ENCODE peak calls at places on chromosomes 7 and 10, in six cellular contexts. S is heart left ventricle, K is thyroid gland, I is upper lobe of right lung, Q is kidney, T is endothelial cell of umbilical vein. H is an unnamed sample.

GRCh38 chr7:24731313-24731712 is 26.0 kb downstream of the GSDME start:
- DNase-seq in Q (no peak), T (no peak), K (no peak), I (no peak), S (no peak), H (no peak)

GRCh38 chr7:17207220-17207619 is 91.2 kb upstream of the AHR start:
- DNase-seq in I (no peak), S (no peak), K (no peak), Q (no peak), T (peak; percentile 87), H (peak; percentile 67)

GRCh38 chr7:131057015-131057518 is 270.6 kb upstream of the MKLN1 start:
- DNase-seq in T (peak; percentile 75), K (no peak), Q (no peak), I (no peak), S (no peak), H (no peak)

GRCh38 chr7:19519443-19519977 is 189.3 kb downstream of the POLR1F start:
- DNase-seq in I (no peak), Q (no peak), K (no peak), T (no peak), S (no peak), H (peak; percentile 22)

GRCh38 chr7:1940402-1940786 is 270.3 kb downstream of the ELFN1 start:
- DNase-seq in S (peak; percentile 56), I (peak; percentile 92), K (peak; percentile 37), T (no peak), Q (peak; percentile 89), H (peak; percentile 51)

GRCh38 chr7:1654738-1655490 is 15.2 kb upstream of the ELFN1 start:
- DNase-seq in Q (no peak), K (no peak), I (no peak), S (no peak), T (no peak), H (no peak)

GRCh38 chr7:49486974-49487919 is 286.2 kb upstream of the VWC2 start:
- DNase-seq in I (no peak), Q (no peak), S (no peak), K (no peak), T (no peak), H (no peak)

GRCh38 chr10:63819753-63820347 is 298.6 kb downstream of the REEP3 start:
- DNase-seq in T (peak; percentile 78), S (peak; percentile 76), K (peak; percentile 73), I (peak; percentile 70), Q (peak; percentile 80), H (peak; percentile 84)

GRCh38 chr7:25255603-25256320 is 27.5 kb upstream of the NPVF start:
- DNase-seq in K (no peak), Q (no peak), I (no peak), S (no peak), T (no peak), H (no peak)

GRCh38 chr7:82593780-82594179 is 150.2 kb upstream of the CACNA2D1 start:
- DNase-seq in S (no peak), T (peak; percentile 84), Q (no peak), I (no peak), K (no peak), H (no peak)

GRCh38 chr7:147376152-147376551 is 1214.4 kb upstream of the C7orf33 start:
- DNase-seq in K (no peak), I (no peak), S (no peak), T (no peak), Q (no peak), H (no peak)

GRCh38 chr10:118408145-118408544 is 66.0 kb upstream of the FAM204A start:
- DNase-seq in Q (no peak), I (no peak), T (no peak), K (no peak), S (no peak), H (no peak)

GRCh38 chr10:75430000-75430763 is 1.2 kb upstream of the LRMDA start:
- DNase-seq in K (peak; percentile 36), Q (peak; percentile 86), T (peak; percentile 45), I (peak; percentile 83), S (peak; percentile 75), H (no peak)

GRCh38 chr10:69961864-69962745 is 90.5 kb upstream of the MACROH2A2 start:
- DNase-seq in K (no peak), I (no peak), S (no peak), T (no peak), Q (no peak), H (no peak)

GRCh38 chr7:55128693-55129394 is 110.0 kb downstream of the EGFR start:
- DNase-seq in K (peak; percentile 81), S (peak; percentile 67), Q (peak; percentile 79), I (no peak), T (no peak), H (no peak)

GRCh38 chr7:104950754-104951153 is 63.3 kb upstream of the KMT2E start:
- DNase-seq in I (no peak), S (no peak), T (no peak), Q (no peak), K (no peak), H (no peak)

GRCh38 chr10:35386594-35387174 is 50.4 kb downstream of the CCNY start:
- DNase-seq in K (peak; percentile 68), I (no peak), T (peak; percentile 78), S (peak; percentile 64), Q (peak; percentile 76), H (peak; percentile 30)

GRCh38 chr10:74704629-74705360 is 121.6 kb upstream of the KAT6B start:
- DNase-seq in I (no peak), Q (no peak), K (no peak), S (no peak), T (no peak), H (no peak)

GRCh38 chr7:46147871-46148270 is 226.8 kb upstream of the IGFBP3 start:
- DNase-seq in I (no peak), Q (no peak), S (no peak), T (no peak), K (no peak), H (no peak)

GRCh38 chr10:23314835-23315239 is 29.8 kb downstream of the C10orf67 start:
- DNase-seq in Q (no peak), I (no peak), K (peak; percentile 55), T (peak; percentile 63), S (peak; percentile 49), H (peak; percentile 67)

GRCh38 chr7:159091041-159091440 is 53.6 kb downstream of the VIPR2 start:
- DNase-seq in Q (no peak), K (no peak), I (no peak), S (no peak), T (no peak), H (no peak)

GRCh38 chr7:48177271-48177670 is 6.0 kb downstream of the ABCA13 start:
- DNase-seq in K (peak; percentile 17), S (no peak), I (no peak), T (no peak), Q (no peak), H (no peak)

GRCh38 chr7:918118-918425 is 36.4 kb downstream of the ADAP1 start:
- DNase-seq in K (no peak), I (peak; percentile 29), S (no peak), T (no peak), Q (no peak), H (no peak)

GRCh38 chr7:33050425-33051318 is 11.9 kb downstream of the NT5C3A start:
- DNase-seq in I (no peak), K (no peak), T (peak; percentile 84), S (no peak), Q (no peak), H (peak; percentile 47)

GRCh38 chr7:149317986-149318672 is 56.1 kb downstream of the ZNF783 start:
- DNase-seq in S (no peak), K (no peak), T (no peak), Q (no peak), I (no peak), H (no peak)

GRCh38 chr7:120770206-120770605 is 87.7 kb downstream of the TSPAN12 start:
- DNase-seq in T (no peak), S (no peak), K (no peak), I (no peak), Q (no peak), H (no peak)

GRCh38 chr10:72059843-72060822 is 28.2 kb downstream of the SPOCK2 start:
- DNase-seq in Q (no peak), I (no peak), T (no peak), K (no peak), S (no peak), H (no peak)

GRCh38 chr10:19788075-19788686 is 28.1 kb upstream of the PLXDC2 start:
- DNase-seq in Q (no peak), I (no peak), K (peak; percentile 4), S (peak; percentile 19), T (peak; percentile 40), H (peak; percentile 24)

GRCh38 chr7:114109299-114109698 is 190.5 kb upstream of the PPP1R3A start:
- DNase-seq in K (no peak), S (no peak), I (no peak), T (no peak), Q (no peak), H (no peak)

GRCh38 chr10:103429647-103430046 is 22.5 kb downstream of the CALHM2 start:
- DNase-seq in I (no peak), Q (no peak), K (no peak), T (no peak), S (no peak), H (no peak)

GRCh38 chr7:70583965-70584883 is 547.7 kb upstream of the GALNT17 start:
- DNase-seq in I (no peak), T (no peak), S (no peak), K (no peak), Q (no peak), H (no peak)
- TF ChIP-seq CTCF in I (no peak), T (no peak), S (no peak), K (no peak), Q (no peak), H (no peak)

DNA sequence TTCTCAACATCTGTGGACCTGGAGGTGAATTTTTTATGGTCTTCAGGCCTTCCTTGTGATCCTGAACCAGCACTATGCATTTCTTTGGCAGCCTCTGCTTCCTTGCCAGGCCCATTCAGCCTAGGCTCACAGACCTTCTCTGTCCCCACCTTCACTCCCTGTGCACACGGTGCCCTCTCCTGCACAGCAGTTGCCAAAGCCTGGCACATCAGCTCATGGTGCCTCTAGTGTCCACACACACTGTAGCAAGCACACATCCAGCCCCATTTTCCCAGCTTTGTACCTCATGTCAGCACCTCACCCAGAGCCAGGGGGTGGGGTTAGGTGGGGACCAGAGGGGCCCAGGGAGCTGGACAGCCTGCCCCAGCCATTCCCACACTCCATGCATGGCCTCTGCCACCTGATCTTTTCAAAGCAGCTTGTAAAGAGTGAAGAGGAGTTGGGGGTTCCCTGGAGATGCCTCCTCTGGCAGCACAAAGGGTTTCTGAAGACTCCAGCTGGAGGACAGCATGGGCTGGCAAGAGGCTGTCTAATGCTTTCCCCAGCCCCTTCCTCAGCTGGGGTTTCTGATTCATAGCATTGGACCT is 57.9 kb upstream of the TMEM72 start:
- DNase-seq in K (no peak), S (no peak), T (peak; percentile 7), I (no peak), Q (no peak), H (peak; percentile 17)
- TF ChIP-seq CTCF in K (no peak), S (peak; percentile 12), T (peak; percentile 12), I (no peak), Q (peak; percentile 29), H (no peak)

GRCh38 chr7:134254311-134254710 is 62.4 kb downstream of the SLC35B4 start:
- DNase-seq in S (no peak), Q (no peak), T (no peak), K (no peak), I (no peak), H (no peak)
- TF ChIP-seq CTCF in S (no peak), Q (no peak), T (no peak), K (no peak), I (peak; percentile 26), H (no peak)

DNA sequence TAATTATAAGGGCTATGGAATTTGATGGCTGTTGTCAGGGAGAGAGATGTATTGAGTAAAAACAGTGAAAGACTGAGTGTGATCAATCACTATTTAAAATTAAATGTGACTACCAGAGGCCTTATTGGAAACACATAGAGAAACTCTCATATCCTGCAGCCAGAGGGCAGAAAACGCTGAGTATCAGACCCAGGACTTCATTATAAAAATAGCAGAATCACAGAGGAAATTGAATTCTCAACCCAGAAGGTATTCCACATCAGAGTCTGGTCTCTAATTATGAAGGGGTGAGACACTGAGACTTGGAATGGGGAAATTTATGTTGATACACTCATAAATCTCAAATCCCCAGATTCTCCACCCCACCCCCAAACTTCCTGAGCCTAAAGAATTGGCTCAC is 69.5 kb upstream of the IL6 start:
- DNase-seq in Q (no peak), K (no peak), S (no peak), T (no peak), I (no peak), H (no peak)
- TF ChIP-seq CTCF in Q (no peak), K (no peak), S (no peak), T (no peak), I (peak; percentile 10), H (no peak)